ENCODE peak calls at places on chromosomes 4 and X, in six cellular contexts. One of them, this sample, is unnamed.

GRCh38 chrX:50448565-50448964 is 22.1 kb downstream of the DGKK start:
- DNase-seq in MCF 10A: peak
- DNase-seq in stimulated activated CD4-positive, alpha-beta T cell treated with anti-CD3 and anti-CD28 coated beads, Interleukin-4, amount 100 ng/mL, for 4 hours: no peak
- DNase-seq in GM12891: no peak
- DNase-seq in activated CD8-positive, alpha-beta memory T cell treated with anti-CD3 and anti-CD28 coated beads for 24 hours: no peak
- DNase-seq in stimulated activated CD8-positive, alpha-beta memory T cell treated with anti-CD3 and anti-CD28 coated beads, Interleukin-4, amount 100 ng/mL, for 24 hours: no peak
- DNase-seq in this sample: no peak

GRCh38 chrX:38754102-38754790 is 47.0 kb upstream of the MID1IP1 start:
- DNase-seq in MCF 10A: peak
- DNase-seq in GM12891: no peak
- DNase-seq in activated CD8-positive, alpha-beta memory T cell treated with anti-CD3 and anti-CD28 coated beads for 24 hours: no peak
- DNase-seq in stimulated activated CD8-positive, alpha-beta memory T cell treated with anti-CD3 and anti-CD28 coated beads, Interleukin-4, amount 100 ng/mL, for 24 hours: no peak
- DNase-seq in stimulated activated CD4-positive, alpha-beta T cell treated with anti-CD3 and anti-CD28 coated beads, Interleukin-4, amount 100 ng/mL, for 4 hours: peak
- DNase-seq in this sample: peak

GRCh38 chr4:167787231-167787630 is 305.1 kb upstream of the ANXA10 start:
- DNase-seq in MCF 10A: no peak
- DNase-seq in GM12891: no peak
- DNase-seq in stimulated activated CD8-positive, alpha-beta memory T cell treated with anti-CD3 and anti-CD28 coated beads, Interleukin-4, amount 100 ng/mL, for 24 hours: no peak
- DNase-seq in stimulated activated CD4-positive, alpha-beta T cell treated with anti-CD3 and anti-CD28 coated beads, Interleukin-4, amount 100 ng/mL, for 4 hours: no peak
- DNase-seq in activated CD8-positive, alpha-beta memory T cell treated with anti-CD3 and anti-CD28 coated beads for 24 hours: no peak
- DNase-seq in this sample: no peak

GRCh38 chr4:75710246-75710645 is 14.1 kb upstream of the USO1 start:
- DNase-seq in activated CD8-positive, alpha-beta memory T cell treated with anti-CD3 and anti-CD28 coated beads for 24 hours: no peak
- DNase-seq in stimulated activated CD8-positive, alpha-beta memory T cell treated with anti-CD3 and anti-CD28 coated beads, Interleukin-4, amount 100 ng/mL, for 24 hours: no peak
- DNase-seq in GM12891: no peak
- DNase-seq in MCF 10A: no peak
- DNase-seq in stimulated activated CD4-positive, alpha-beta T cell treated with anti-CD3 and anti-CD28 coated beads, Interleukin-4, amount 100 ng/mL, for 4 hours: no peak
- DNase-seq in this sample: no peak

GRCh38 chrX:56792270-56793111 is 63.4 kb downstream of the NBDY start:
- DNase-seq in stimulated activated CD4-positive, alpha-beta T cell treated with anti-CD3 and anti-CD28 coated beads, Interleukin-4, amount 100 ng/mL, for 4 hours: no peak
- DNase-seq in GM12891: no peak
- DNase-seq in MCF 10A: no peak
- DNase-seq in stimulated activated CD8-positive, alpha-beta memory T cell treated with anti-CD3 and anti-CD28 coated beads, Interleukin-4, amount 100 ng/mL, for 24 hours: no peak
- DNase-seq in activated CD8-positive, alpha-beta memory T cell treated with anti-CD3 and anti-CD28 coated beads for 24 hours: peak
- DNase-seq in this sample: no peak

GRCh38 chr4:186553717-186554116 is 1.6 kb downstream of the MTNR1A start:
- DNase-seq in stimulated activated CD4-positive, alpha-beta T cell treated with anti-CD3 and anti-CD28 coated beads, Interleukin-4, amount 100 ng/mL, for 4 hours: no peak
- DNase-seq in activated CD8-positive, alpha-beta memory T cell treated with anti-CD3 and anti-CD28 coated beads for 24 hours: no peak
- DNase-seq in GM12891: no peak
- DNase-seq in stimulated activated CD8-positive, alpha-beta memory T cell treated with anti-CD3 and anti-CD28 coated beads, Interleukin-4, amount 100 ng/mL, for 24 hours: no peak
- DNase-seq in MCF 10A: no peak
- DNase-seq in this sample: no peak

GRCh38 chrX:134512566-134512965 is 52.6 kb downstream of the HPRT1 start:
- DNase-seq in MCF 10A: peak
- DNase-seq in GM12891: no peak
- DNase-seq in stimulated activated CD8-positive, alpha-beta memory T cell treated with anti-CD3 and anti-CD28 coated beads, Interleukin-4, amount 100 ng/mL, for 24 hours: no peak
- DNase-seq in stimulated activated CD4-positive, alpha-beta T cell treated with anti-CD3 and anti-CD28 coated beads, Interleukin-4, amount 100 ng/mL, for 4 hours: no peak
- DNase-seq in activated CD8-positive, alpha-beta memory T cell treated with anti-CD3 and anti-CD28 coated beads for 24 hours: no peak
- DNase-seq in this sample: no peak

GRCh38 chrX:28058906-28059305 is 77.7 kb upstream of the DCAF8L1 start:
- DNase-seq in MCF 10A: peak
- DNase-seq in GM12891: no peak
- DNase-seq in stimulated activated CD8-positive, alpha-beta memory T cell treated with anti-CD3 and anti-CD28 coated beads, Interleukin-4, amount 100 ng/mL, for 24 hours: no peak
- DNase-seq in activated CD8-positive, alpha-beta memory T cell treated with anti-CD3 and anti-CD28 coated beads for 24 hours: no peak
- DNase-seq in stimulated activated CD4-positive, alpha-beta T cell treated with anti-CD3 and anti-CD28 coated beads, Interleukin-4, amount 100 ng/mL, for 4 hours: no peak
- DNase-seq in this sample: no peak

GRCh38 chr4:98055800-98056501 is 87.3 kb downstream of the STPG2 start:
- DNase-seq in GM12891: no peak
- DNase-seq in stimulated activated CD4-positive, alpha-beta T cell treated with anti-CD3 and anti-CD28 coated beads, Interleukin-4, amount 100 ng/mL, for 4 hours: no peak
- DNase-seq in MCF 10A: no peak
- DNase-seq in activated CD8-positive, alpha-beta memory T cell treated with anti-CD3 and anti-CD28 coated beads for 24 hours: no peak
- DNase-seq in stimulated activated CD8-positive, alpha-beta memory T cell treated with anti-CD3 and anti-CD28 coated beads, Interleukin-4, amount 100 ng/mL, for 24 hours: no peak
- DNase-seq in this sample: no peak

GRCh38 chr4:67035986-67036385 is 509.3 kb downstream of the CENPC start:
- DNase-seq in MCF 10A: peak
- DNase-seq in GM12891: no peak
- DNase-seq in activated CD8-positive, alpha-beta memory T cell treated with anti-CD3 and anti-CD28 coated beads for 24 hours: no peak
- DNase-seq in stimulated activated CD8-positive, alpha-beta memory T cell treated with anti-CD3 and anti-CD28 coated beads, Interleukin-4, amount 100 ng/mL, for 24 hours: no peak
- DNase-seq in stimulated activated CD4-positive, alpha-beta T cell treated with anti-CD3 and anti-CD28 coated beads, Interleukin-4, amount 100 ng/mL, for 4 hours: no peak
- DNase-seq in this sample: no peak

GRCh38 chrX:13048265-13048664 is 3.8 kb upstream of the FAM9C start:
- DNase-seq in stimulated activated CD8-positive, alpha-beta memory T cell treated with anti-CD3 and anti-CD28 coated beads, Interleukin-4, amount 100 ng/mL, for 24 hours: no peak
- DNase-seq in activated CD8-positive, alpha-beta memory T cell treated with anti-CD3 and anti-CD28 coated beads for 24 hours: no peak
- DNase-seq in MCF 10A: peak
- DNase-seq in GM12891: no peak
- DNase-seq in stimulated activated CD4-positive, alpha-beta T cell treated with anti-CD3 and anti-CD28 coated beads, Interleukin-4, amount 100 ng/mL, for 4 hours: no peak
- DNase-seq in this sample: no peak

GRCh38 chrX:9071031-9071650 is 37.2 kb upstream of the FAM9B start:
- DNase-seq in MCF 10A: no peak
- DNase-seq in stimulated activated CD8-positive, alpha-beta memory T cell treated with anti-CD3 and anti-CD28 coated beads, Interleukin-4, amount 100 ng/mL, for 24 hours: no peak
- DNase-seq in stimulated activated CD4-positive, alpha-beta T cell treated with anti-CD3 and anti-CD28 coated beads, Interleukin-4, amount 100 ng/mL, for 4 hours: no peak
- DNase-seq in activated CD8-positive, alpha-beta memory T cell treated with anti-CD3 and anti-CD28 coated beads for 24 hours: no peak
- DNase-seq in GM12891: no peak
- DNase-seq in this sample: no peak

GRCh38 chrX:40805404-40805803 is 70.1 kb upstream of the MED14 start:
- DNase-seq in MCF 10A: no peak
- DNase-seq in stimulated activated CD4-positive, alpha-beta T cell treated with anti-CD3 and anti-CD28 coated beads, Interleukin-4, amount 100 ng/mL, for 4 hours: no peak
- DNase-seq in activated CD8-positive, alpha-beta memory T cell treated with anti-CD3 and anti-CD28 coated beads for 24 hours: no peak
- DNase-seq in GM12891: no peak
- DNase-seq in stimulated activated CD8-positive, alpha-beta memory T cell treated with anti-CD3 and anti-CD28 coated beads, Interleukin-4, amount 100 ng/mL, for 24 hours: no peak
- DNase-seq in this sample: no peak

GRCh38 chr4:17781831-17782287 is 438 bp upstream of the FAM184B start:
- DNase-seq in stimulated activated CD8-positive, alpha-beta memory T cell treated with anti-CD3 and anti-CD28 coated beads, Interleukin-4, amount 100 ng/mL, for 24 hours: no peak
- DNase-seq in GM12891: no peak
- DNase-seq in stimulated activated CD4-positive, alpha-beta T cell treated with anti-CD3 and anti-CD28 coated beads, Interleukin-4, amount 100 ng/mL, for 4 hours: no peak
- DNase-seq in MCF 10A: no peak
- DNase-seq in activated CD8-positive, alpha-beta memory T cell treated with anti-CD3 and anti-CD28 coated beads for 24 hours: no peak
- DNase-seq in this sample: no peak

GRCh38 chrX:24799565-24799964 is 105.8 kb downstream of the POLA1 start:
- DNase-seq in MCF 10A: no peak
- DNase-seq in GM12891: no peak
- DNase-seq in stimulated activated CD8-positive, alpha-beta memory T cell treated with anti-CD3 and anti-CD28 coated beads, Interleukin-4, amount 100 ng/mL, for 24 hours: no peak
- DNase-seq in stimulated activated CD4-positive, alpha-beta T cell treated with anti-CD3 and anti-CD28 coated beads, Interleukin-4, amount 100 ng/mL, for 4 hours: no peak
- DNase-seq in activated CD8-positive, alpha-beta memory T cell treated with anti-CD3 and anti-CD28 coated beads for 24 hours: no peak
- DNase-seq in this sample: no peak

GRCh38 chr4:94442251-94442650 is 9.5 kb upstream of the PDLIM5 start:
- DNase-seq in stimulated activated CD8-positive, alpha-beta memory T cell treated with anti-CD3 and anti-CD28 coated beads, Interleukin-4, amount 100 ng/mL, for 24 hours: no peak
- DNase-seq in GM12891: no peak
- DNase-seq in activated CD8-positive, alpha-beta memory T cell treated with anti-CD3 and anti-CD28 coated beads for 24 hours: no peak
- DNase-seq in stimulated activated CD4-positive, alpha-beta T cell treated with anti-CD3 and anti-CD28 coated beads, Interleukin-4, amount 100 ng/mL, for 4 hours: no peak
- DNase-seq in MCF 10A: no peak
- DNase-seq in this sample: no peak

GRCh38 chr4:85741921-85742591 is 267.1 kb downstream of the ARHGAP24 start:
- DNase-seq in activated CD8-positive, alpha-beta memory T cell treated with anti-CD3 and anti-CD28 coated beads for 24 hours: no peak
- DNase-seq in stimulated activated CD8-positive, alpha-beta memory T cell treated with anti-CD3 and anti-CD28 coated beads, Interleukin-4, amount 100 ng/mL, for 24 hours: no peak
- DNase-seq in stimulated activated CD4-positive, alpha-beta T cell treated with anti-CD3 and anti-CD28 coated beads, Interleukin-4, amount 100 ng/mL, for 4 hours: no peak
- DNase-seq in MCF 10A: no peak
- DNase-seq in GM12891: no peak
- DNase-seq in this sample: no peak

GRCh38 chr4:176769519-176769918 is 23.2 kb downstream of the VEGFC start:
- DNase-seq in stimulated activated CD8-positive, alpha-beta memory T cell treated with anti-CD3 and anti-CD28 coated beads, Interleukin-4, amount 100 ng/mL, for 24 hours: no peak
- DNase-seq in MCF 10A: peak
- DNase-seq in stimulated activated CD4-positive, alpha-beta T cell treated with anti-CD3 and anti-CD28 coated beads, Interleukin-4, amount 100 ng/mL, for 4 hours: no peak
- DNase-seq in activated CD8-positive, alpha-beta memory T cell treated with anti-CD3 and anti-CD28 coated beads for 24 hours: no peak
- DNase-seq in GM12891: no peak
- DNase-seq in this sample: no peak

GRCh38 chr4:88002786-88003185 is 4.6 kb upstream of the PKD2 start:
- DNase-seq in MCF 10A: no peak
- DNase-seq in stimulated activated CD4-positive, alpha-beta T cell treated with anti-CD3 and anti-CD28 coated beads, Interleukin-4, amount 100 ng/mL, for 4 hours: no peak
- DNase-seq in activated CD8-positive, alpha-beta memory T cell treated with anti-CD3 and anti-CD28 coated beads for 24 hours: no peak
- DNase-seq in stimulated activated CD8-positive, alpha-beta memory T cell treated with anti-CD3 and anti-CD28 coated beads, Interleukin-4, amount 100 ng/mL, for 24 hours: no peak
- DNase-seq in GM12891: no peak
- DNase-seq in this sample: no peak

GRCh38 chr4:23614284-23614892 is 275.5 kb downstream of the PPARGC1A start:
- DNase-seq in GM12891: peak
- DNase-seq in MCF 10A: peak
- DNase-seq in stimulated activated CD8-positive, alpha-beta memory T cell treated with anti-CD3 and anti-CD28 coated beads, Interleukin-4, amount 100 ng/mL, for 24 hours: no peak
- DNase-seq in stimulated activated CD4-positive, alpha-beta T cell treated with anti-CD3 and anti-CD28 coated beads, Interleukin-4, amount 100 ng/mL, for 4 hours: no peak
- DNase-seq in activated CD8-positive, alpha-beta memory T cell treated with anti-CD3 and anti-CD28 coated beads for 24 hours: no peak
- DNase-seq in this sample: no peak

GRCh38 chr4:46390353-46391058 is 578 bp upstream of the GABRA2 start:
- DNase-seq in GM12891: no peak
- DNase-seq in MCF 10A: peak
- DNase-seq in stimulated activated CD8-positive, alpha-beta memory T cell treated with anti-CD3 and anti-CD28 coated beads, Interleukin-4, amount 100 ng/mL, for 24 hours: no peak
- DNase-seq in activated CD8-positive, alpha-beta memory T cell treated with anti-CD3 and anti-CD28 coated beads for 24 hours: no peak
- DNase-seq in stimulated activated CD4-positive, alpha-beta T cell treated with anti-CD3 and anti-CD28 coated beads, Interleukin-4, amount 100 ng/mL, for 4 hours: no peak
- DNase-seq in this sample: no peak

GRCh38 chr4:155837203-155837796 is 28.8 kb downstream of the ASIC5 start:
- DNase-seq in activated CD8-positive, alpha-beta memory T cell treated with anti-CD3 and anti-CD28 coated beads for 24 hours: no peak
- DNase-seq in MCF 10A: no peak
- DNase-seq in stimulated activated CD4-positive, alpha-beta T cell treated with anti-CD3 and anti-CD28 coated beads, Interleukin-4, amount 100 ng/mL, for 4 hours: no peak
- DNase-seq in stimulated activated CD8-positive, alpha-beta memory T cell treated with anti-CD3 and anti-CD28 coated beads, Interleukin-4, amount 100 ng/mL, for 24 hours: no peak
- DNase-seq in GM12891: no peak
- DNase-seq in this sample: no peak

GRCh38 chr4:171644430-171645057 is 168.7 kb upstream of the GALNTL6 start:
- DNase-seq in activated CD8-positive, alpha-beta memory T cell treated with anti-CD3 and anti-CD28 coated beads for 24 hours: no peak
- DNase-seq in stimulated activated CD4-positive, alpha-beta T cell treated with anti-CD3 and anti-CD28 coated beads, Interleukin-4, amount 100 ng/mL, for 4 hours: no peak
- DNase-seq in GM12891: no peak
- DNase-seq in MCF 10A: no peak
- DNase-seq in stimulated activated CD8-positive, alpha-beta memory T cell treated with anti-CD3 and anti-CD28 coated beads, Interleukin-4, amount 100 ng/mL, for 24 hours: no peak
- DNase-seq in this sample: no peak

GRCh38 chr4:79651516-79651915 is 243.5 kb upstream of the GK2 start:
- DNase-seq in activated CD8-positive, alpha-beta memory T cell treated with anti-CD3 and anti-CD28 coated beads for 24 hours: no peak
- DNase-seq in GM12891: no peak
- DNase-seq in stimulated activated CD4-positive, alpha-beta T cell treated with anti-CD3 and anti-CD28 coated beads, Interleukin-4, amount 100 ng/mL, for 4 hours: no peak
- DNase-seq in stimulated activated CD8-positive, alpha-beta memory T cell treated with anti-CD3 and anti-CD28 coated beads, Interleukin-4, amount 100 ng/mL, for 24 hours: no peak
- DNase-seq in MCF 10A: peak
- DNase-seq in this sample: no peak

GRCh38 chrX:40035726-40036125 is 62.0 kb downstream of the BCOR start:
- DNase-seq in GM12891: no peak
- DNase-seq in stimulated activated CD4-positive, alpha-beta T cell treated with anti-CD3 and anti-CD28 coated beads, Interleukin-4, amount 100 ng/mL, for 4 hours: no peak
- DNase-seq in activated CD8-positive, alpha-beta memory T cell treated with anti-CD3 and anti-CD28 coated beads for 24 hours: no peak
- DNase-seq in stimulated activated CD8-positive, alpha-beta memory T cell treated with anti-CD3 and anti-CD28 coated beads, Interleukin-4, amount 100 ng/mL, for 24 hours: no peak
- DNase-seq in MCF 10A: no peak
- DNase-seq in this sample: no peak

GRCh38 chr4:183757105-183757504 is 98.0 kb downstream of the TRAPPC11 start:
- DNase-seq in activated CD8-positive, alpha-beta memory T cell treated with anti-CD3 and anti-CD28 coated beads for 24 hours: no peak
- DNase-seq in GM12891: no peak
- DNase-seq in MCF 10A: peak
- DNase-seq in stimulated activated CD8-positive, alpha-beta memory T cell treated with anti-CD3 and anti-CD28 coated beads, Interleukin-4, amount 100 ng/mL, for 24 hours: no peak
- DNase-seq in stimulated activated CD4-positive, alpha-beta T cell treated with anti-CD3 and anti-CD28 coated beads, Interleukin-4, amount 100 ng/mL, for 4 hours: no peak
- DNase-seq in this sample: no peak

GRCh38 chr4:7337196-7338058 is 97.3 kb downstream of the PSAPL1 start:
- DNase-seq in stimulated activated CD4-positive, alpha-beta T cell treated with anti-CD3 and anti-CD28 coated beads, Interleukin-4, amount 100 ng/mL, for 4 hours: no peak
- DNase-seq in GM12891: no peak
- DNase-seq in stimulated activated CD8-positive, alpha-beta memory T cell treated with anti-CD3 and anti-CD28 coated beads, Interleukin-4, amount 100 ng/mL, for 24 hours: no peak
- DNase-seq in activated CD8-positive, alpha-beta memory T cell treated with anti-CD3 and anti-CD28 coated beads for 24 hours: no peak
- DNase-seq in MCF 10A: no peak
- DNase-seq in this sample: peak

GRCh38 chrX:46694549-46694948 is 64.4 kb downstream of the SLC9A7 start:
- DNase-seq in activated CD8-positive, alpha-beta memory T cell treated with anti-CD3 and anti-CD28 coated beads for 24 hours: no peak
- DNase-seq in stimulated activated CD8-positive, alpha-beta memory T cell treated with anti-CD3 and anti-CD28 coated beads, Interleukin-4, amount 100 ng/mL, for 24 hours: no peak
- DNase-seq in GM12891: no peak
- DNase-seq in stimulated activated CD4-positive, alpha-beta T cell treated with anti-CD3 and anti-CD28 coated beads, Interleukin-4, amount 100 ng/mL, for 4 hours: no peak
- DNase-seq in MCF 10A: no peak
- DNase-seq in this sample: no peak

GRCh38 chr4:113476800-113477199 is 284.7 kb downstream of the CAMK2D start:
- DNase-seq in GM12891: no peak
- DNase-seq in stimulated activated CD8-positive, alpha-beta memory T cell treated with anti-CD3 and anti-CD28 coated beads, Interleukin-4, amount 100 ng/mL, for 24 hours: peak
- DNase-seq in activated CD8-positive, alpha-beta memory T cell treated with anti-CD3 and anti-CD28 coated beads for 24 hours: peak
- DNase-seq in stimulated activated CD4-positive, alpha-beta T cell treated with anti-CD3 and anti-CD28 coated beads, Interleukin-4, amount 100 ng/mL, for 4 hours: peak
- DNase-seq in MCF 10A: peak
- DNase-seq in this sample: no peak

GRCh38 chr4:24240655-24241054 is 343.7 kb downstream of the DHX15 start:
- DNase-seq in stimulated activated CD8-positive, alpha-beta memory T cell treated with anti-CD3 and anti-CD28 coated beads, Interleukin-4, amount 100 ng/mL, for 24 hours: no peak
- DNase-seq in activated CD8-positive, alpha-beta memory T cell treated with anti-CD3 and anti-CD28 coated beads for 24 hours: no peak
- DNase-seq in stimulated activated CD4-positive, alpha-beta T cell treated with anti-CD3 and anti-CD28 coated beads, Interleukin-4, amount 100 ng/mL, for 4 hours: no peak
- DNase-seq in GM12891: no peak
- DNase-seq in MCF 10A: no peak
- DNase-seq in this sample: no peak

GRCh38 chr4:181701219-181701618 is 542.0 kb upstream of the TENM3 start:
- DNase-seq in MCF 10A: no peak
- DNase-seq in GM12891: no peak
- DNase-seq in stimulated activated CD8-positive, alpha-beta memory T cell treated with anti-CD3 and anti-CD28 coated beads, Interleukin-4, amount 100 ng/mL, for 24 hours: no peak
- DNase-seq in stimulated activated CD4-positive, alpha-beta T cell treated with anti-CD3 and anti-CD28 coated beads, Interleukin-4, amount 100 ng/mL, for 4 hours: no peak
- DNase-seq in activated CD8-positive, alpha-beta memory T cell treated with anti-CD3 and anti-CD28 coated beads for 24 hours: no peak
- DNase-seq in this sample: no peak

GRCh38 chr4:149063007-149063406 is 620.8 kb upstream of the NR3C2 start:
- DNase-seq in stimulated activated CD4-positive, alpha-beta T cell treated with anti-CD3 and anti-CD28 coated beads, Interleukin-4, amount 100 ng/mL, for 4 hours: no peak
- DNase-seq in GM12891: no peak
- DNase-seq in stimulated activated CD8-positive, alpha-beta memory T cell treated with anti-CD3 and anti-CD28 coated beads, Interleukin-4, amount 100 ng/mL, for 24 hours: no peak
- DNase-seq in activated CD8-positive, alpha-beta memory T cell treated with anti-CD3 and anti-CD28 coated beads for 24 hours: no peak
- DNase-seq in MCF 10A: no peak
- DNase-seq in this sample: no peak

GRCh38 chr4:78720994-78721677 is 55.0 kb upstream of the BMP2K start:
- DNase-seq in MCF 10A: no peak
- DNase-seq in stimulated activated CD4-positive, alpha-beta T cell treated with anti-CD3 and anti-CD28 coated beads, Interleukin-4, amount 100 ng/mL, for 4 hours: no peak
- DNase-seq in stimulated activated CD8-positive, alpha-beta memory T cell treated with anti-CD3 and anti-CD28 coated beads, Interleukin-4, amount 100 ng/mL, for 24 hours: peak
- DNase-seq in GM12891: no peak
- DNase-seq in activated CD8-positive, alpha-beta memory T cell treated with anti-CD3 and anti-CD28 coated beads for 24 hours: peak
- DNase-seq in this sample: no peak

GRCh38 chr4:26048962-26049361 is 134.9 kb downstream of the SMIM20 start:
- DNase-seq in stimulated activated CD4-positive, alpha-beta T cell treated with anti-CD3 and anti-CD28 coated beads, Interleukin-4, amount 100 ng/mL, for 4 hours: no peak
- DNase-seq in MCF 10A: peak
- DNase-seq in GM12891: no peak
- DNase-seq in stimulated activated CD8-positive, alpha-beta memory T cell treated with anti-CD3 and anti-CD28 coated beads, Interleukin-4, amount 100 ng/mL, for 24 hours: no peak
- DNase-seq in activated CD8-positive, alpha-beta memory T cell treated with anti-CD3 and anti-CD28 coated beads for 24 hours: no peak
- DNase-seq in this sample: no peak

GRCh38 chr4:119666653-119667091 is 38.1 kb upstream of the PDE5A start:
- DNase-seq in stimulated activated CD4-positive, alpha-beta T cell treated with anti-CD3 and anti-CD28 coated beads, Interleukin-4, amount 100 ng/mL, for 4 hours: no peak
- DNase-seq in GM12891: no peak
- DNase-seq in stimulated activated CD8-positive, alpha-beta memory T cell treated with anti-CD3 and anti-CD28 coated beads, Interleukin-4, amount 100 ng/mL, for 24 hours: no peak
- DNase-seq in MCF 10A: no peak
- DNase-seq in activated CD8-positive, alpha-beta memory T cell treated with anti-CD3 and anti-CD28 coated beads for 24 hours: no peak
- DNase-seq in this sample: no peak

GRCh38 chr4:25161599-25161960 is 1.3 kb upstream of the SEPSECS start:
- DNase-seq in MCF 10A: peak
- DNase-seq in stimulated activated CD8-positive, alpha-beta memory T cell treated with anti-CD3 and anti-CD28 coated beads, Interleukin-4, amount 100 ng/mL, for 24 hours: no peak
- DNase-seq in GM12891: no peak
- DNase-seq in stimulated activated CD4-positive, alpha-beta T cell treated with anti-CD3 and anti-CD28 coated beads, Interleukin-4, amount 100 ng/mL, for 4 hours: no peak
- DNase-seq in activated CD8-positive, alpha-beta memory T cell treated with anti-CD3 and anti-CD28 coated beads for 24 hours: no peak
- DNase-seq in this sample: no peak

GRCh38 chr4:112847781-112848180 is 201.7 kb upstream of the ANK2 start:
- DNase-seq in MCF 10A: peak
- DNase-seq in activated CD8-positive, alpha-beta memory T cell treated with anti-CD3 and anti-CD28 coated beads for 24 hours: no peak
- DNase-seq in stimulated activated CD8-positive, alpha-beta memory T cell treated with anti-CD3 and anti-CD28 coated beads, Interleukin-4, amount 100 ng/mL, for 24 hours: no peak
- DNase-seq in stimulated activated CD4-positive, alpha-beta T cell treated with anti-CD3 and anti-CD28 coated beads, Interleukin-4, amount 100 ng/mL, for 4 hours: no peak
- DNase-seq in GM12891: no peak
- DNase-seq in this sample: no peak

GRCh38 chrX:698246-698645 is 67.7 kb downstream of the SHOX start:
- DNase-seq in GM12891: no peak
- DNase-seq in stimulated activated CD8-positive, alpha-beta memory T cell treated with anti-CD3 and anti-CD28 coated beads, Interleukin-4, amount 100 ng/mL, for 24 hours: no peak
- DNase-seq in activated CD8-positive, alpha-beta memory T cell treated with anti-CD3 and anti-CD28 coated beads for 24 hours: no peak
- DNase-seq in MCF 10A: no peak
- DNase-seq in stimulated activated CD4-positive, alpha-beta T cell treated with anti-CD3 and anti-CD28 coated beads, Interleukin-4, amount 100 ng/mL, for 4 hours: no peak
- DNase-seq in this sample: no peak

GRCh38 chr4:89299153-89299789 is 8.3 kb downstream of the GPRIN3 start:
- DNase-seq in MCF 10A: no peak
- DNase-seq in activated CD8-positive, alpha-beta memory T cell treated with anti-CD3 and anti-CD28 coated beads for 24 hours: no peak
- DNase-seq in stimulated activated CD4-positive, alpha-beta T cell treated with anti-CD3 and anti-CD28 coated beads, Interleukin-4, amount 100 ng/mL, for 4 hours: no peak
- DNase-seq in stimulated activated CD8-positive, alpha-beta memory T cell treated with anti-CD3 and anti-CD28 coated beads, Interleukin-4, amount 100 ng/mL, for 24 hours: no peak
- DNase-seq in GM12891: no peak
- DNase-seq in this sample: no peak

GRCh38 chr4:132596186-132596585 is 552.9 kb upstream of the PCDH10 start:
- DNase-seq in GM12891: no peak
- DNase-seq in stimulated activated CD4-positive, alpha-beta T cell treated with anti-CD3 and anti-CD28 coated beads, Interleukin-4, amount 100 ng/mL, for 4 hours: no peak
- DNase-seq in activated CD8-positive, alpha-beta memory T cell treated with anti-CD3 and anti-CD28 coated beads for 24 hours: no peak
- DNase-seq in MCF 10A: no peak
- DNase-seq in stimulated activated CD8-positive, alpha-beta memory T cell treated with anti-CD3 and anti-CD28 coated beads, Interleukin-4, amount 100 ng/mL, for 24 hours: no peak
- DNase-seq in this sample: no peak